ENCODE peak calls at places on chromosomes 3 and 15, in four cellular contexts. One of them, this sample, is unnamed.

GRCh38 chr3:58383904-58384303 is 49.7 kb downstream of the PDHB start:
- DNase-seq in HepG2: no peak
- DNase-seq in K562: no peak
- DNase-seq in GM12878: no peak
- DNase-seq in this sample: no peak

GRCh38 chr3:64489361-64490044 is 198.3 kb downstream of the ADAMTS9 start:
- DNase-seq in HepG2: no peak
- DNase-seq in K562: peak; percentile 14
- DNase-seq in GM12878: no peak
- DNase-seq in this sample: peak; percentile 88

GRCh38 chr15:71237456-71238188 is 122.4 kb downstream of the THSD4 start:
- DNase-seq in HepG2: peak; percentile 21
- DNase-seq in K562: no peak
- DNase-seq in GM12878: no peak
- DNase-seq in this sample: no peak

GRCh38 chr3:43865887-43866528 is 175.3 kb downstream of the ABHD5 start:
- DNase-seq in HepG2: no peak
- DNase-seq in K562: no peak
- DNase-seq in GM12878: no peak
- DNase-seq in this sample: no peak

GRCh38 chr3:190849607-190850006 is 12.9 kb downstream of the GMNC start:
- DNase-seq in HepG2: no peak
- DNase-seq in K562: no peak
- DNase-seq in GM12878: no peak
- DNase-seq in this sample: no peak

GRCh38 chr15:67154249-67154648 is 88.8 kb downstream of the SMAD3 start:
- DNase-seq in HepG2: no peak
- DNase-seq in K562: no peak
- DNase-seq in GM12878: no peak
- DNase-seq in this sample: no peak

GRCh38 chr3:122067588-122068240 is 12.6 kb downstream of the CD86 start:
- DNase-seq in HepG2: no peak
- DNase-seq in K562: no peak
- DNase-seq in GM12878: no peak
- DNase-seq in this sample: no peak

GRCh38 chr3:176737480-176738147 is 459.7 kb downstream of the TBL1XR1 start:
- DNase-seq in HepG2: no peak
- DNase-seq in K562: no peak
- DNase-seq in GM12878: no peak
- DNase-seq in this sample: no peak

GRCh38 chr3:193791041-193792032 is 198.3 kb downstream of the OPA1 start:
- DNase-seq in HepG2: no peak
- DNase-seq in K562: no peak
- DNase-seq in GM12878: no peak
- DNase-seq in this sample: no peak

GRCh38 chr3:175743733-175744400 is 884.7 kb downstream of the NAALADL2 start:
- DNase-seq in HepG2: no peak
- DNase-seq in K562: no peak
- DNase-seq in GM12878: no peak
- DNase-seq in this sample: no peak

GRCh38 chr15:69271217-69271616 is 27.5 kb upstream of the PAQR5 start:
- DNase-seq in HepG2: no peak
- DNase-seq in K562: no peak
- DNase-seq in GM12878: no peak
- DNase-seq in this sample: no peak

GRCh38 chr3:122714269-122714668 is 33.6 kb downstream of the PARP14 start:
- DNase-seq in HepG2: no peak
- DNase-seq in K562: no peak
- DNase-seq in GM12878: no peak
- DNase-seq in this sample: no peak

GRCh38 chr3:193829781-193830180 is 236.8 kb downstream of the OPA1 start:
- DNase-seq in HepG2: no peak
- DNase-seq in K562: no peak
- DNase-seq in GM12878: no peak
- DNase-seq in this sample: no peak

GRCh38 chr3:71304684-71305083 is 278.8 kb downstream of the FOXP1 start:
- DNase-seq in HepG2: peak; percentile 15
- DNase-seq in K562: no peak
- DNase-seq in GM12878: no peak
- DNase-seq in this sample: no peak

GRCh38 chr3:99250821-99251355 is 349.4 kb upstream of the DCBLD2 start:
- DNase-seq in HepG2: no peak
- DNase-seq in K562: no peak
- DNase-seq in GM12878: no peak
- DNase-seq in this sample: no peak

GRCh38 chr3:4751057-4752051 is 227.9 kb upstream of the BHLHE40 start:
- DNase-seq in HepG2: peak; percentile 25
- DNase-seq in K562: no peak
- DNase-seq in GM12878: no peak
- DNase-seq in this sample: no peak

DNA sequence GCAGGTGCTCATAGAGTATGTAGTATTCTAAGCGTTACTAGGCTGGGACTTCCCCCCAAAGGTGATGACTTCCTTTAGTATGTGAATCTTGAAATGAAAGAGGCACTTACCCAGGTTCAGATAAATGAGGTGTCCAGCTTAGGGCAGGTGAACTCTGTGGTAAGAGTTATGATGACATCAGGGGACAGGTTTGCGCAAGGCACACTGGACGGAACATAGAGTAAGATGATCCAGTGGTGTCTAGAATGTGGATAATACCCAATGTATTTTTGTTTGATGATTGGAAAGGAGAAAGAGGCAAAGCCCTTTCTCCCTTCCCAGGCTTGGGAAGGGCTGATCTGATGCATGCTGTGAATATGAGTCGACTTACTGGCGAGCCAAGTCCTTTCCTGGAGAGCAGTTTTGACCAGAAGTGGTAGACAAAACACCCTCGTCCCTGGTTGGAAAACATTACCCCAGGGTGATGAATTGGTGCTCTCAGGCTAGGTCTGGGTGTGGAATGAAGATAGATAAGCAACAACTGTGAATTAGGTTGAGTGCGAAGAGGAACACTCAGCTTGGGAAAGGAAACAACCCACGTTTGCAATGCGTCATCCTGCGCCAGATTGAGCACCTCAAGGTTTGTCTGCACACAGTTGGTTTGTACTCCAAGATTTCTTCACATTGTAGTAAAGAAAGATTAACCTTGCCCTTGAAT is 124.2 kb downstream of the GHSR start:
- DNase-seq in HepG2: no peak
- DNase-seq in K562: no peak
- DNase-seq in GM12878: no peak
- DNase-seq in this sample: no peak
- TF ChIP-seq TCF7 in HepG2: no peak
- TF ChIP-seq TCF7 in K562: no peak
- TF ChIP-seq TCF7 in GM12878: no peak
- TF ChIP-seq TCF7 in this sample: no peak

GRCh38 chr3:45226206-45226915 is at the start of gene TMEM158:
- DNase-seq in HepG2: peak; percentile 30
- DNase-seq in K562: peak; percentile 99
- DNase-seq in GM12878: no peak
- DNase-seq in this sample: peak; percentile 79
- TF ChIP-seq TCF7 in HepG2: no peak
- TF ChIP-seq TCF7 in K562: no peak
- TF ChIP-seq TCF7 in GM12878: no peak
- TF ChIP-seq TCF7 in this sample: no peak

GRCh38 chr3:31462050-31462569 is 70.6 kb upstream of the STT3B start:
- DNase-seq in HepG2: peak; percentile 37
- DNase-seq in K562: no peak
- DNase-seq in GM12878: peak; percentile 64
- DNase-seq in this sample: no peak
- TF ChIP-seq TCF7 in HepG2: peak; percentile 9
- TF ChIP-seq TCF7 in K562: no peak
- TF ChIP-seq TCF7 in GM12878: no peak
- TF ChIP-seq TCF7 in this sample: no peak

DNA sequence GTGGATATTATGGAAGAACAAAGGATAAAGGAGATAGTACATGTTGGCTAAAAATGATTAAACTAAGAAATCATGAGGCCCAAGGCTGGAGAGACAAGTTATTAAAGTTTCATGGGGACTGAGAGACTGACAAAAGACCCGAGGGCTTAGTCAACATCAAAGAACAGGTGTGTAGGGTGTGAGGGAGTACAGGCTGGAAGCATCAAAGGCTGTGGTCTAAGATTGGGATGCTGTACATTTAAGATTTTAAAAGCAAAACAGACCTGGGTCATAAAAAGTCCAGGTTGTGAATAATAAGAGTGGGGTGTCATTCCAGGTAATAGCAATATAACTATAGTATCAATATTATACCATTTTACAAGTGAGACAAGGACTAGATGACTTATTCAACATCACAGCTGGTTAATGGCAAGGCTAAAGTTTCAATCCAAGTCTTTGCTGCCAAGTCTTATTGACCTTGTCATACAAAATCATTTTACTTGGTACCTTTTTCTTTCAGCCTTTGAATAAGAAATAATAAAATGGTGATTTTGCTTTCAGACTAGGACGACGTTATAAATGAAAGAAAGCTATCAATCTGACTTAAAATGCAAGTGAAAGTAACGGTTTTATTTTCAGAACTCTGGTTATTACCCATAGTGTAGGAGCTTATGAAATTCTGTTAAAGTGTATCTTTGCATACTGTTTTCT is 211.6 kb downstream of the TNIK start:
- DNase-seq in HepG2: no peak
- DNase-seq in K562: no peak
- DNase-seq in GM12878: no peak
- DNase-seq in this sample: no peak
- TF ChIP-seq TCF7 in HepG2: no peak
- TF ChIP-seq TCF7 in K562: no peak
- TF ChIP-seq TCF7 in GM12878: no peak
- TF ChIP-seq TCF7 in this sample: no peak

GRCh38 chr15:22850055-22850454 is 11.6 kb downstream of the NIPA2 start:
- DNase-seq in HepG2: no peak
- DNase-seq in K562: no peak
- DNase-seq in GM12878: no peak
- DNase-seq in this sample: no peak
- TF ChIP-seq TCF7 in HepG2: no peak
- TF ChIP-seq TCF7 in K562: no peak
- TF ChIP-seq TCF7 in GM12878: no peak
- TF ChIP-seq TCF7 in this sample: no peak

GRCh38 chr3:178195824-178196223 is 340.4 kb upstream of the KCNMB2 start:
- DNase-seq in HepG2: no peak
- DNase-seq in K562: no peak
- DNase-seq in GM12878: no peak
- DNase-seq in this sample: no peak
- TF ChIP-seq TCF7 in HepG2: no peak
- TF ChIP-seq TCF7 in K562: no peak
- TF ChIP-seq TCF7 in GM12878: no peak
- TF ChIP-seq TCF7 in this sample: no peak